ENCODE peak calls at places on chromosome 9, in six cellular contexts. W, K, A, O, E and G are unnamed samples.

GRCh38 chr9:116549061-116549664 is 137.9 kb upstream of the TRIM32 start:
- DNase-seq in E (no peak), W (peak), O (no peak), A (no peak), K (peak), G (peak)

GRCh38 chr9:83097633-83098032 is 34.7 kb upstream of the RASEF start:
- DNase-seq in K (no peak), O (no peak), E (no peak), W (no peak), A (no peak), G (no peak)

GRCh38 chr9:14813336-14814020 is 90.9 kb upstream of the CER1 start:
- DNase-seq in E (no peak), W (no peak), K (no peak), O (no peak), A (no peak), G (no peak)

GRCh38 chr9:127714020-127714835 is 1.2 kb downstream of the PTRH1 start:
- DNase-seq in O (no peak), E (no peak), A (no peak), K (no peak), W (no peak), G (no peak)

GRCh38 chr9:4366649-4367330 is 66.9 kb upstream of the GLIS3 start:
- DNase-seq in E (peak), W (peak), A (peak), K (peak), O (peak), G (peak)

GRCh38 chr9:12862596-12862995 is 87.8 kb downstream of the LURAP1L start:
- DNase-seq in A (no peak), W (no peak), O (no peak), E (no peak), K (no peak), G (no peak)

GRCh38 chr9:71885467-71885866 is 25.5 kb downstream of the ABHD17B start:
- DNase-seq in A (no peak), W (no peak), K (no peak), O (no peak), E (no peak), G (no peak)

GRCh38 chr9:114908104-114908621 is 22.2 kb downstream of the TNFSF8 start:
- DNase-seq in K (peak), E (no peak), W (peak), A (peak), O (no peak), G (peak)

GRCh38 chr9:16028516-16028915 is 475.7 kb downstream of the CCDC171 start:
- DNase-seq in W (peak), E (no peak), A (no peak), K (peak), O (no peak), G (peak)

GRCh38 chr9:112489876-112490661 is 3.4 kb downstream of the KIAA1958 start:
- DNase-seq in K (no peak), A (no peak), E (no peak), W (no peak), O (no peak), G (no peak)

GRCh38 chr9:71767421-71768321 is 642 bp downstream of the CEMIP2 start:
- DNase-seq in A (no peak), W (peak), O (peak), K (peak), E (peak), G (peak)

GRCh38 chr9:81389569-81389993 is 299.8 kb downstream of the TLE1 start:
- DNase-seq in A (no peak), E (no peak), W (peak), O (no peak), K (peak), G (peak)

GRCh38 chr9:114694719-114695269 is 12.8 kb upstream of the TEX48 start:
- DNase-seq in W (peak), E (no peak), O (no peak), K (no peak), A (no peak), G (no peak)

GRCh38 chr9:81613002-81613750 is 76.2 kb downstream of the TLE1 start:
- DNase-seq in E (no peak), A (no peak), O (no peak), K (peak), W (peak), G (peak)

GRCh38 chr9:115250646-115251045 is 132.7 kb upstream of the TNC start:
- DNase-seq in O (no peak), W (peak), E (no peak), K (peak), A (peak), G (no peak)

GRCh38 chr9:109950710-109951443 is 170.9 kb downstream of the PALM2AKAP2 start:
- DNase-seq in E (no peak), K (no peak), A (no peak), O (no peak), W (no peak), G (no peak)

DNA sequence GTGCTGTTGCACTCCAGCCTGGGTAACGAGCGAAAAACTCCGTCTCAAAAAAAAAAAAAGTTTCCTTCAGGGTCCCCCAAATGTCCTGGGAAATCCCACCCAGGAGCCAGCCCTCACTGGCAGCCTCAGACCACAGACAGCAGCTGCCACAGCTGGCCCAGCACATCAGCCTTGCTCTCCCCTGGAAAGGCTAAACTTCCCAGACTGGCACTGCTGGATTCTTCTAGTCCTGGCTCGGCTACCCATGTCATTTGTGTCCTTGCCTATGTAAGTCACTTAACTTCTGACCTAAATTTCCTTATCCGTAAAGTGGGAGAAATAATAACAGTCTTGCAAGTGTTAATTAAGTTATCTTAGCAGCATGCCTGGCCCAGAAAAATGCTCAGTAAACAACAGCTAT is 8.6 kb upstream of the PRRC2B start:
- DNase-seq in A (no peak), K (no peak), E (no peak), O (no peak), W (no peak), G (peak)
- H3K23ac ChIP-seq in A (no peak), K (no peak), E (no peak), O (no peak), W (no peak), G (no peak)

GRCh38 chr9:134085674-134086073 is 17.8 kb upstream of the BRD3 start:
- DNase-seq in E (no peak), A (no peak), K (no peak), W (no peak), O (no peak), G (no peak)

GRCh38 chr9:134088064-134088725 is 20.4 kb upstream of the BRD3 start:
- DNase-seq in O (no peak), A (no peak), E (no peak), W (no peak), K (no peak), G (no peak)

GRCh38 chr9:134083451-134083850 is 15.6 kb upstream of the BRD3 start:
- DNase-seq in A (no peak), O (no peak), W (no peak), K (no peak), E (no peak), G (no peak)
- H4K91ac ChIP-seq in A (no peak), O (no peak), W (no peak), K (no peak), E (no peak), G (no peak)

GRCh38 chr9:132241483-132241839 is 79.6 kb downstream of the NTNG2 start:
- DNase-seq in W (no peak), E (no peak), A (no peak), K (no peak), O (no peak), G (no peak)
- H3K23ac ChIP-seq in W (no peak), E (peak), A (no peak), K (peak), O (no peak), G (no peak)

GRCh38 chr9:107685901-107686300 is 196.3 kb upstream of the KLF4 start:
- DNase-seq in W (no peak), E (no peak), A (no peak), O (no peak), K (no peak), G (no peak)

GRCh38 chr9:107688728-107689127 is 199.2 kb upstream of the KLF4 start:
- DNase-seq in E (no peak), A (no peak), W (no peak), K (no peak), O (no peak), G (no peak)

GRCh38 chr9:107684224-107684623 is 194.7 kb upstream of the KLF4 start:
- DNase-seq in A (no peak), O (no peak), K (peak), W (peak), E (no peak), G (no peak)

GRCh38 chr9:107683566-107683965 is 194.0 kb upstream of the KLF4 start:
- DNase-seq in K (no peak), W (no peak), A (no peak), E (no peak), O (no peak), G (no peak)

GRCh38 chr9:107685399-107685798 is 195.8 kb upstream of the KLF4 start:
- DNase-seq in O (no peak), E (no peak), K (no peak), A (no peak), W (no peak), G (no peak)
- H4K91ac ChIP-seq in O (no peak), E (no peak), K (no peak), A (no peak), W (no peak), G (no peak)

GRCh38 chr9:36415822-36416515 is 15.9 kb upstream of the RNF38 start:
- DNase-seq in W (no peak), K (no peak), E (no peak), O (peak), A (peak), G (no peak)
- H3K23ac ChIP-seq in W (no peak), K (no peak), E (no peak), O (no peak), A (no peak), G (no peak)

GRCh38 chr9:92313624-92314012 is 11.5 kb downstream of the NOL8 start:
- DNase-seq in E (no peak), K (no peak), O (no peak), W (no peak), A (no peak), G (no peak)
- H4K91ac ChIP-seq in E (no peak), K (no peak), O (no peak), W (no peak), A (no peak), G (no peak)

DNA sequence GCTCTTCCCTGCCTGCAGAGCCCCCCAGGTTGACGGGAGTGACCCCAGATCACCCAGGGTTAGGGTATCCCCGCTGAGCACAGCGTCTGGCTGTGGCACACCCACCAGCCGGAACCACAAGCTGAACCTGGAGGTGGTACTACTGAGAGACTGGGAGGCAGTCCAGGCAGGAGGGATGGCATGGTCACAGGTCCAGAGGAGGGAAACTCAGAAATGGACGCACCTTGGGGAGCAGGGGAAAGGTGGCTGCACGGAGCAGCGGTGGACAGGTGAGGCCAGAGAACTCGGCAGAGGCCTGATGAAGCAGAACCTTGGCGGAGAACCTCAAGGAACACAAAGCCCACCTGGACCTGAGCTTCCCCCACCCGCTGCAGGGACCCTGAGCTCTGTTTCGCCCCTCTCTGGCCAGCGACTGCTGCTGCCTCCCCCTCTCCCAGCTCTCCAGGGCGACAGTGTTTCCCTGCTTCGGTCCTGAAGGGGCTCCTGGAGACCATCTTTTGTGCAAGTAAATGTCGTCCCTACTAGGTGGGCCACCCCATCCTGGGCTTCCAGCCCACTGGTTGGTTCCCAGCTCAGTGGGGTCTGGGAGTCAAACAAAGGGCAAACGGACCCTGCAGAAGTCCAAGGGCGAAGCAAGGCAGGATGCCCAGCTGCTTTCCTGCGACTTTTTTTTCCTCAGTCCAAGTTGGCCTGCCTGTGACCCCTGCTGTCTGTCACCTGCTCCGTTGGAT is 845 bp downstream of the ADGRD2 start:
- DNase-seq in K (no peak), A (peak), W (no peak), O (no peak), E (no peak), G (no peak)
- H3K23ac ChIP-seq in K (peak), A (no peak), W (no peak), O (no peak), E (peak), G (peak)

DNA sequence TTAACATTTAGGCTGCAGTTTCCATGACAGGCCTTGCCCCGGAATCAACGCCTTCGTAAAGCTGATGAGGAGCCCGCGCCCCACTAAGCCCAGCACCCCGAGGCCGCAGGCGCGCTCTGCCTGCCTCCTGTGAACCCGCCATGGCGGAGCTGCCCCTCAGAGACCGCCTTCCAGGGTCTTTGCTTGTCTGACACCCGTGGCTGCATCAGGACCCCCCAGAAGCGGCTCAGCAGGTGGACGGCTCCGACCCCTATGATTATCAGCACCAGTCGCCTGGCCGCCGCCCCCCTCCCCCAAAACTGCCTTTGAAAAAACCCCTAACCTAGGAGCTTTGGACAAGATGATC is 507 bp upstream of the DPH7 start:
- DNase-seq in E (no peak), O (no peak), A (peak), K (no peak), W (no peak), G (no peak)
- H4K91ac ChIP-seq in E (no peak), O (peak), A (no peak), K (peak), W (no peak), G (peak)

GRCh38 chr9:135500525-135501260 is at the start of gene MRPS2:
- DNase-seq in O (peak), W (peak), E (peak), A (peak), K (peak), G (peak)
- H3K23ac ChIP-seq in O (no peak), W (peak), E (peak), A (no peak), K (peak), G (no peak)

GRCh38 chr9:88051138-88051537 is 76.8 kb upstream of the CDK20 start:
- DNase-seq in W (no peak), O (no peak), K (no peak), A (no peak), E (no peak), G (no peak)

GRCh38 chr9:88052446-88052845 is 78.1 kb upstream of the CDK20 start:
- DNase-seq in K (no peak), E (no peak), W (no peak), A (no peak), O (no peak), G (no peak)

GRCh38 chr9:88056876-88057275 is 81.4 kb downstream of the SPATA31C2 start:
- DNase-seq in A (no peak), W (peak), E (no peak), K (peak), O (no peak), G (peak)

GRCh38 chr9:88049677-88050307 is 75.5 kb upstream of the CDK20 start:
- DNase-seq in O (no peak), A (peak), E (no peak), K (no peak), W (no peak), G (no peak)

DNA sequence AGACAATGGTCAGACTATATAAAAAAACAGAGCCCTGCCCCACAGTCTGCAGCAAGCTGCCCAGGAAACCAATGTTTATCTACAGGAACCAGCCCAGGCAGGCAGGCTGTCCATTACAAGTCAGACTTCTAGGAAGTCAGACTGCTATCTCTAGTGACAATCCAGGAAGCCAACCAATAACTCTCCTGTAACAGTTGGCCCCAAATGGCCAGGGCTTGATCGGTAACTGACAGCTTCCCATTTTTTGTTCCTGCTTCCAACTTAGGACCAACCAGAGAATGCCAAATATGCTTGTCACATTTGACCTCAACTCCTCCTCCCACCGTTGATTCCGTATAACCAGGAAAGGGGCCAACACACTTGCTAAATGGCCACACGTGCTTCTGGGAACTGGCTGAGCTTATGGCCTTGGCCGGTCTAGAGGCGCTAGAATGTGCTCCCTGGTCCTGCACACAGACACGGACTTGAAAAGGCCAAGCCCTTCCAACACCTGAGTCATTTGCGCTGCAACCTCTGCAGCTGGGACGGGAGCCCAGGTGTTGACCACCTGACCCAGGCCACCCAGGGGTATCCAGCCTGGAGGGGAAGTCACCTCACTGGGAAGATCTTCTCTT is 79.7 kb upstream of the CDK20 start:
- DNase-seq in K (no peak), A (no peak), W (no peak), E (no peak), O (no peak), G (no peak)
- H4K91ac ChIP-seq in K (no peak), A (no peak), W (no peak), E (no peak), O (no peak), G (no peak)